ENCODE peak calls at places on chromosomes 7 and 10, in four cellular contexts. C, V, H and X are unnamed samples.

GRCh38 chr7:128687131-128687530 is 15.0 kb downstream of the GARIN1A start:
- DNase-seq in C (no peak), V (no peak), H (no peak), X (no peak)

GRCh38 chr7:141974831-141975230 is 1.3 kb upstream of the TAS2R38 start:
- DNase-seq in C (no peak), V (no peak), H (no peak), X (no peak)

GRCh38 chr10:126177414-126178030 is 210.8 kb downstream of the ADAM12 start:
- DNase-seq in C (no peak), V (no peak), H (no peak), X (no peak)

GRCh38 chr10:11684717-11685645 is 57.2 kb upstream of the ECHDC3 start:
- DNase-seq in C (peak; percentile 58), V (peak; percentile 80), H (peak; percentile 23), X (peak; percentile 80)

GRCh38 chr7:122305475-122306319 is 1.1 kb upstream of the FEZF1 start:
- DNase-seq in C (no peak), V (no peak), H (no peak), X (no peak)

GRCh38 chr10:23399701-23400144 is 39.2 kb upstream of the OTUD1 start:
- DNase-seq in C (no peak), V (peak; percentile 91), H (no peak), X (no peak)

GRCh38 chr10:49290131-49290530 is 8.8 kb upstream of the C10orf71 start:
- DNase-seq in C (no peak), V (no peak), H (no peak), X (no peak)

GRCh38 chr10:11479307-11479706 is 132.1 kb downstream of the USP6NL start:
- DNase-seq in C (no peak), V (no peak), H (no peak), X (no peak)

GRCh38 chr7:48035967-48036478 is 680 bp downstream of the C7orf57 start:
- DNase-seq in C (no peak), V (peak; percentile 35), H (peak; percentile 3), X (no peak)